ENCODE peak calls at places on chromosome 6, in five cellular contexts. W, H, X, I and F are unnamed samples.
A peak's percentile ranks its signal among the peaks of the same experiment; 100 is the strongest.

GRCh38 chr6:1367771-1368170 is 21.6 kb upstream of the FOXF2 start:
- DNase-seq in W (no peak), I (no peak), X (no peak), H (no peak), F (no peak)

GRCh38 chr6:36949636-36950035 is 4.9 kb upstream of the PI16 start:
- DNase-seq in I (no peak), X (no peak), W (no peak), H (no peak), F (no peak)

GRCh38 chr6:52162940-52163908 is 23.0 kb upstream of the IL17A start:
- DNase-seq in I (no peak), X (no peak), W (no peak), H (no peak), F (no peak)

GRCh38 chr6:131828080-131828479 is 20.3 kb downstream of the ENPP1 start:
- DNase-seq in H (no peak), I (no peak), W (no peak), X (no peak), F (no peak)

GRCh38 chr6:151675746-151676459 is 131.6 kb upstream of the ESR1 start:
- DNase-seq in X (no peak), H (no peak), W (peak; percentile 54), I (peak; percentile 61), F (peak; percentile 72)

GRCh38 chr6:38114976-38115632 is 295.6 kb downstream of the ZFAND3 start:
- DNase-seq in X (no peak), I (no peak), W (no peak), H (no peak), F (no peak)

GRCh38 chr6:158536891-158537798 is 22.7 kb upstream of the TMEM181 start:
- DNase-seq in X (no peak), I (peak; percentile 41), H (no peak), W (peak; percentile 19), F (no peak)

GRCh38 chr6:33414592-33415271 is 3.2 kb downstream of the CUTA start:
- DNase-seq in I (no peak), W (no peak), X (no peak), H (peak; percentile 27), F (no peak)

GRCh38 chr6:110999634-111000270 is 17.9 kb downstream of the RPF2 start:
- DNase-seq in W (no peak), I (no peak), X (no peak), H (no peak), F (no peak)

GRCh38 chr6:118902731-118903130 is 8.8 kb downstream of the ASF1A start:
- DNase-seq in W (no peak), H (no peak), I (no peak), X (no peak), F (no peak)

DNA sequence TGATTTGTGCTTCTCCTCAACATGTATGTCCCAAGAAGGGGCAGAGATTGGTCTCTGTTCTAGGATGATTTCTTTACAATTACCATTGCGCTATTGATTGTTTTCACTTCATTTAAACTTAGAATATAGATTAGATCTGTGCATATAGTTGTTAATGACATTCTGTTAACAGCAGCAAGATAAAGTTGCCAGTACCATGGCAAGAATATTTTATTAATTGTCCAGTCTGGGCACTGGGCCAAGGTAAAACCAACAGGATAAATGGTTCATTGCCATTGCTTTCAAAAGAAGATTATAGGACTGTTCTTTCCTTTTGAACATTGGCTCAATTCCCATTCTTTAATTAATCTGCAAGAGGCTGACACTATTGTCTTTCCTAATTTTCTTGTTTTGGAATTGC is 592.4 kb downstream of the RFPL4B start:
- DNase-seq in I (peak; percentile 15), W (no peak), X (no peak), H (no peak), F (no peak)
- H3K4me1 ChIP-seq in I (peaks cover 9% of the 10 kb centered on the region), W (no peaks in the 10 kb centered on the region), X (no peaks in the 10 kb centered on the region), H (peaks cover 3% of the 10 kb centered on the region), F (no peaks in the 10 kb centered on the region)

DNA sequence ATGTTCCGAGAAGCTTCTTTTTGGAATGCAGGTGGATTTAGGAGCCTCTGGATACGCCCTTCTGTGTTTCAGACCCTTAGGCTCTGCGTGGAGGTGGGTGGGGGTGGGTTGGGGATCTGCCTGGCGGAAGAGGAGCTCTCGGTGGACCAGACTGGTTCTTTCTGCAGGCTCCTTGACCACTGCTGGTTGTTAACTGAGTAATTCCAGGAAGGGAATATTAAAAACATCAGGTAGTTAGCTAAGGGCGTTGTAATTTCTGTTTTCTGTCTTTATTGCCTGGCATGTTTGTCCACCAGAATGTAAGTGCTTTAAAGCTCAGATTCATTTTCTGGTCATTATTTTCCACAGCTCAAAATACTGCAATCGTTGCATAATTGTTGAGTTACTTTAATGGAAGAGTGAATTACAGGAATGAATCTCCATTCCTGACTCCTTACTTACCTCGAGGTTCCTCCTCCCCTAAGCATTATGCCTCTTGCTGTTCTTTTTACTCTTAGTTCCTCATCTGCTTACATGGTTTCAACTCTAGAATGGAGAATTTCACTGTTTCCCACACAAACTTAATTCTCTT is 5.8 kb downstream of the CDYL start:
- DNase-seq in H (no peak), X (no peak), I (no peak), W (no peak), F (no peak)
- H3K27ac ChIP-seq in H (no peak overlapping the region), X (no peak overlapping the region), I (no peak overlapping the region), W (peak overlapping the region; percentile 47), F (no peak overlapping the region)

GRCh38 chr6:135185483-135185882 is 4.4 kb downstream of the MYB start:
- DNase-seq in X (no peak), I (no peak), H (no peak), W (no peak), F (no peak)

GRCh38 chr6:135181333-135182119 is 418 bp downstream of the MYB start:
- DNase-seq in H (no peak), X (no peak), I (no peak), W (peak; percentile 14), F (no peak)

GRCh38 chr6:135182993-135183531 is 2.0 kb downstream of the MYB start:
- DNase-seq in H (no peak), X (no peak), W (peak; percentile 87), I (no peak), F (peak; percentile 65)

GRCh38 chr6:135182120-135182992 is 1.2 kb downstream of the MYB start:
- DNase-seq in H (no peak), W (peak; percentile 47), I (no peak), X (no peak), F (peak; percentile 31)

GRCh38 chr6:135183532-135184440 is 2.7 kb downstream of the MYB start:
- DNase-seq in W (peak; percentile 84), X (no peak), H (no peak), I (peak; percentile 43), F (peak; percentile 67)
- TF ChIP-seq POLR2A in W (no peak), X (no peak), H (no peak), I (no peak), F (no peak)

GRCh38 chr6:83847179-83847578 is 6.0 kb upstream of the RIPPLY2 start:
- DNase-seq in I (no peak), H (no peak), X (no peak), W (no peak), F (no peak)

GRCh38 chr6:83849610-83850009 is 3.5 kb upstream of the RIPPLY2 start:
- DNase-seq in W (no peak), H (no peak), I (no peak), X (no peak), F (no peak)

GRCh38 chr6:83846291-83846690 is 6.9 kb upstream of the RIPPLY2 start:
- DNase-seq in I (no peak), X (no peak), H (no peak), W (no peak), F (no peak)

GRCh38 chr6:83852528-83853177 is 507 bp upstream of the RIPPLY2 start:
- DNase-seq in W (no peak), I (no peak), X (no peak), H (no peak), F (no peak)

DNA sequence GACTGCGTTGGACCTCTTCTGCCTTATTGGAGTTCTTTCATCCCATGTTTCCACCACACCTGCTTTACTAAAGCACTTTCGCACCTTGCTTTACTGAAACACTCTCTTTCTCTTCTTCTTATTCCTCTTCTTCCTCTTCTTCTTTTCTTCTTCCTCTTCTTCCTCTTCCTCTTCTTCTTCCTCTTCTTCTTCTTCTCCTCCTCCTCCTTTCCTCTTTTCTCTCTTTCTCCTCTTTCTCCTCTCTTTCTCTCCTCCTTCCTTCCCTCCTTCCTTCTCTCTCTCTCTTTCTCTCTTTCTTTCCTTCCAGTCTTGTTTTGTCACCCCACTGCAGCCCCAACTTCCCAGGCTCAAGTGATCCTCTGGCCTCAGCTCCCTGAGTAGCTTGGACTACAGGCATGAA is 4.0 kb upstream of the RIPPLY2 start:
- DNase-seq in W (no peak), H (no peak), I (no peak), X (no peak), F (no peak)
- H3K4me1 ChIP-seq in W (no peaks in the 10 kb centered on the region), H (peaks cover 8% of the 10 kb centered on the region), I (peaks cover 15% of the 10 kb centered on the region), X (peaks cover 11% of the 10 kb centered on the region), F (peaks cover 13% of the 10 kb centered on the region)

DNA sequence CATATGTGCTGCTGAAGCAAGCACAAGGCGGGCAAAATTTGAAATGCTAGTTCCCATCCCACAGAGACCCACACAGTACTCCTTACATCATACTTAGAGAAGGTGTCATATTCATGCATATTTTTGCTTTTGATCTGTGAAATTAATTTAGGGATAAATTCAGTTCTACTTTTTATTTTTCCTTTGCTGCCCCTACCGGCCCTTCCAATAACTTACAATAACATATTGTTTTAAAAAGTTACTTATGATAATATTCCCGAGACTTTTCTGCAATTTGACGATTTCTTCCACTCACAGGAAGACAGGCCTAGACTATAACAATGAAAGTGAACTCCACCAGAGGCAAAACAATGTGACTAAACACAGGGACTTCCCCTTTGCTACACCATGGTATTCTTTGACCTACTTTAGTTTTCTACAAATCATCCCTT is 35.0 kb downstream of the SESN1 start:
- DNase-seq in H (no peak), X (no peak), W (no peak), I (no peak), F (no peak)
- H3K27ac ChIP-seq in H (no peak overlapping the region), X (peak overlapping the region; percentile 43), W (peak overlapping the region; percentile 61), I (peak overlapping the region; percentile 78), F (peak overlapping the region; percentile 70)